ENCODE peak calls at places on chromosomes 12 and 14, in ten cellular contexts. One of them, this sample, is unnamed.

GRCh38 chr12:89707623-89707991 is 1.0 kb downstream of the ATP2B1 start:
- DNase-seq in suprapubic skin: peak
- DNase-seq in GM12878: no peak
- DNase-seq in HFF-Myc: no peak
- DNase-seq in CD8-positive, alpha-beta memory T cell: peak
- DNase-seq in choroid plexus epithelial cell: no peak
- DNase-seq in AG10803: no peak
- DNase-seq in IMR-90: no peak
- DNase-seq in ovary: no peak
- DNase-seq in bronchial epithelial cell: no peak
- DNase-seq in this sample: no peak

GRCh38 chr12:92827836-92828431 is 101.2 kb downstream of the EEA1 start:
- DNase-seq in suprapubic skin: no peak
- DNase-seq in GM12878: peak
- DNase-seq in HFF-Myc: peak
- DNase-seq in CD8-positive, alpha-beta memory T cell: no peak
- DNase-seq in choroid plexus epithelial cell: peak
- DNase-seq in AG10803: peak
- DNase-seq in IMR-90: peak
- DNase-seq in ovary: no peak
- DNase-seq in bronchial epithelial cell: peak
- DNase-seq in this sample: peak

GRCh38 chr14:103522028-103522581 is 525 bp downstream of the CKB start:
- DNase-seq in suprapubic skin: no peak
- DNase-seq in GM12878: no peak
- DNase-seq in HFF-Myc: no peak
- DNase-seq in CD8-positive, alpha-beta memory T cell: peak
- DNase-seq in choroid plexus epithelial cell: no peak
- DNase-seq in AG10803: no peak
- DNase-seq in IMR-90: no peak
- DNase-seq in ovary: peak
- DNase-seq in bronchial epithelial cell: no peak
- DNase-seq in this sample: no peak

GRCh38 chr12:114696443-114697245 is 12.7 kb upstream of the TBX3 start:
- DNase-seq in suprapubic skin: no peak
- DNase-seq in GM12878: no peak
- DNase-seq in HFF-Myc: no peak
- DNase-seq in CD8-positive, alpha-beta memory T cell: no peak
- DNase-seq in choroid plexus epithelial cell: no peak
- DNase-seq in AG10803: no peak
- DNase-seq in IMR-90: no peak
- DNase-seq in ovary: no peak
- DNase-seq in bronchial epithelial cell: no peak
- DNase-seq in this sample: no peak

GRCh38 chr14:53613404-53614253 is 343.0 kb downstream of the BMP4 start:
- DNase-seq in suprapubic skin: no peak
- DNase-seq in GM12878: peak
- DNase-seq in HFF-Myc: no peak
- DNase-seq in CD8-positive, alpha-beta memory T cell: no peak
- DNase-seq in choroid plexus epithelial cell: peak
- DNase-seq in AG10803: no peak
- DNase-seq in IMR-90: peak
- DNase-seq in ovary: no peak
- DNase-seq in bronchial epithelial cell: peak
- DNase-seq in this sample: peak

GRCh38 chr14:91841065-91841464 is 26.3 kb downstream of the TC2N start:
- DNase-seq in suprapubic skin: no peak
- DNase-seq in GM12878: no peak
- DNase-seq in HFF-Myc: no peak
- DNase-seq in CD8-positive, alpha-beta memory T cell: no peak
- DNase-seq in choroid plexus epithelial cell: no peak
- DNase-seq in AG10803: no peak
- DNase-seq in IMR-90: peak
- DNase-seq in ovary: no peak
- DNase-seq in bronchial epithelial cell: no peak
- DNase-seq in this sample: no peak

GRCh38 chr14:30874120-30874998 is at the start of gene COCH:
- DNase-seq in suprapubic skin: no peak
- DNase-seq in GM12878: no peak
- DNase-seq in HFF-Myc: no peak
- DNase-seq in CD8-positive, alpha-beta memory T cell: peak
- DNase-seq in choroid plexus epithelial cell: no peak
- DNase-seq in AG10803: no peak
- DNase-seq in IMR-90: no peak
- DNase-seq in ovary: no peak
- DNase-seq in bronchial epithelial cell: no peak
- DNase-seq in this sample: peak

GRCh38 chr12:132253698-132254480 is 75.5 kb downstream of the GALNT9 start:
- DNase-seq in suprapubic skin: no peak
- DNase-seq in GM12878: no peak
- DNase-seq in HFF-Myc: no peak
- DNase-seq in CD8-positive, alpha-beta memory T cell: peak
- DNase-seq in choroid plexus epithelial cell: no peak
- DNase-seq in AG10803: no peak
- DNase-seq in IMR-90: no peak
- DNase-seq in ovary: no peak
- DNase-seq in bronchial epithelial cell: no peak
- DNase-seq in this sample: no peak

GRCh38 chr12:27703720-27704452 is 6.7 kb upstream of the MRPS35 start:
- DNase-seq in suprapubic skin: no peak
- DNase-seq in GM12878: peak
- DNase-seq in HFF-Myc: peak
- DNase-seq in CD8-positive, alpha-beta memory T cell: peak
- DNase-seq in choroid plexus epithelial cell: peak
- DNase-seq in AG10803: peak
- DNase-seq in IMR-90: peak
- DNase-seq in ovary: peak
- DNase-seq in bronchial epithelial cell: peak
- DNase-seq in this sample: peak

GRCh38 chr14:72544615-72545387 is 349.1 kb downstream of the DPF3 start:
- DNase-seq in suprapubic skin: peak
- DNase-seq in GM12878: no peak
- DNase-seq in HFF-Myc: no peak
- DNase-seq in CD8-positive, alpha-beta memory T cell: no peak
- DNase-seq in choroid plexus epithelial cell: peak
- DNase-seq in AG10803: peak
- DNase-seq in IMR-90: no peak
- DNase-seq in ovary: no peak
- DNase-seq in bronchial epithelial cell: no peak
- DNase-seq in this sample: no peak

DNA sequence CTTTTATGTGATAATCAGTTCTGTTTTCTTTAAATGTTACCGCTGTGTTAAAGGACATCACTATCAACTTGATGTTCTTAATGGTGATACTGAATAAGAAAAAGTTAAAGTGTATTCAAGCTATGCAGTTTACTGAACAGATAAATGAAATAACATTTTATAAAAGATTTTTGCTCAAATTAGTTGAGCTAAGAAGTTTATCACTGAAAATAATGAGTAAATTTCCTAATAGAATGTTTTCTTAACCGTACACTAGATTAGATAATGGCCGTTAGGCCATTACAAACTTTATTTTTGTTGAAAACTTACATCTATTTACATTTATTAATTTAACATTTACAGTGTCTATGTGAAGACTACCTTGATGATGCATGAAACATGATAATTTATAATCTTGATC is 25.0 kb downstream of the ATF7IP start:
- DNase-seq in suprapubic skin: no peak
- DNase-seq in GM12878: no peak
- DNase-seq in HFF-Myc: no peak
- DNase-seq in CD8-positive, alpha-beta memory T cell: no peak
- DNase-seq in choroid plexus epithelial cell: no peak
- DNase-seq in AG10803: no peak
- DNase-seq in IMR-90: no peak
- DNase-seq in ovary: no peak
- DNase-seq in bronchial epithelial cell: no peak
- DNase-seq in this sample: no peak
- H3K4me3 ChIP-seq in suprapubic skin: no peak
- H3K4me3 ChIP-seq in GM12878: no peak
- H3K4me3 ChIP-seq in HFF-Myc: no peak
- H3K4me3 ChIP-seq in CD8-positive, alpha-beta memory T cell: no peak
- H3K4me3 ChIP-seq in choroid plexus epithelial cell: no peak
- H3K4me3 ChIP-seq in AG10803: no peak
- H3K4me3 ChIP-seq in IMR-90: no peak
- H3K4me3 ChIP-seq in ovary: no peak
- H3K4me3 ChIP-seq in bronchial epithelial cell: no peak
- H3K4me3 ChIP-seq in this sample: no peak

DNA sequence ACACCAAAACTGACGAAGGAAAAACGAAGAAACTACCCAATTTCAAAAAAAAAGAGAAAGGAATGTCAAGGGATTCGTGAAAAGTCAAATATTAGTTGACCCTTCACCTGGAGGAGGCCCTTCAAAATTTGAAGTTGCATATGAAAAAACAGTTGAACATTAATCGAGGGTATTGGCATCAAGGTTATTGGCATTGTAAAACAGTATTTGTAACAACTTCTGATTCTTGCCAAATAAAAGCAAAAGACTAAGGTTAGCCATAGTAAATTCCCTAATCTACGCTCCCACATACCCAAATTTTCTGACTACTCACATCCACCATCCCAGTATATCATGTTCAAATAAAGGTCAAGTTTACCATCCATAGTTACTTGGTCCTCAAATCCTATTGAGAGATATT is 118.6 kb downstream of the TMTC1 start:
- DNase-seq in suprapubic skin: no peak
- DNase-seq in GM12878: no peak
- DNase-seq in HFF-Myc: no peak
- DNase-seq in CD8-positive, alpha-beta memory T cell: no peak
- DNase-seq in choroid plexus epithelial cell: no peak
- DNase-seq in AG10803: no peak
- DNase-seq in IMR-90: no peak
- DNase-seq in ovary: no peak
- DNase-seq in bronchial epithelial cell: no peak
- DNase-seq in this sample: no peak
- H3K4me3 ChIP-seq in suprapubic skin: no peak
- H3K4me3 ChIP-seq in GM12878: no peak
- H3K4me3 ChIP-seq in HFF-Myc: no peak
- H3K4me3 ChIP-seq in CD8-positive, alpha-beta memory T cell: no peak
- H3K4me3 ChIP-seq in choroid plexus epithelial cell: no peak
- H3K4me3 ChIP-seq in AG10803: no peak
- H3K4me3 ChIP-seq in IMR-90: no peak
- H3K4me3 ChIP-seq in ovary: no peak
- H3K4me3 ChIP-seq in bronchial epithelial cell: no peak
- H3K4me3 ChIP-seq in this sample: no peak

DNA sequence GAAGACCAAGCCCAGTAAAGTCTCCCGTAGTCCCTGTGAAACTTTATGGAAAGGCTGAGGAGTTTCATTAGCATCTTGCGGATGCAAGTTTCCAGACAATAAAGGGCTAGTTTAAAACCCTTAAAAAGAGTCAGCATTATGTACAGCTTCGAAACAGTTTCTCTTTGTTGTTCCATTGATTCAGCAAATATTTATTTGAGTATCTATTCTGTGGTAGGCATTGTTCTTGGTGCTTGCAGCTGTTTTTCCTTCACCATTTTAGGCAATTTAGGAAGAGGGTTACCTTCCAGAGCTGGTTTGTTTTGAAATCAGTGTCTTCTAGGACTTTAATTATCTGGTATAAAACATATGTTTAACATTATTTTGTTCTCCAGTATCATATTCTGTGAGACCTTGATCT is 1.5 kb downstream of the SLIRP start:
- DNase-seq in suprapubic skin: no peak
- DNase-seq in GM12878: no peak
- DNase-seq in HFF-Myc: no peak
- DNase-seq in CD8-positive, alpha-beta memory T cell: no peak
- DNase-seq in choroid plexus epithelial cell: no peak
- DNase-seq in AG10803: no peak
- DNase-seq in IMR-90: no peak
- DNase-seq in ovary: no peak
- DNase-seq in bronchial epithelial cell: no peak
- DNase-seq in this sample: no peak
- H3K4me3 ChIP-seq in suprapubic skin: peak
- H3K4me3 ChIP-seq in GM12878: peak
- H3K4me3 ChIP-seq in HFF-Myc: peak
- H3K4me3 ChIP-seq in CD8-positive, alpha-beta memory T cell: peak
- H3K4me3 ChIP-seq in choroid plexus epithelial cell: no peak
- H3K4me3 ChIP-seq in AG10803: peak
- H3K4me3 ChIP-seq in IMR-90: no peak
- H3K4me3 ChIP-seq in ovary: peak
- H3K4me3 ChIP-seq in bronchial epithelial cell: no peak
- H3K4me3 ChIP-seq in this sample: peak

GRCh38 chr14:67729072-67729561 is 27.4 kb downstream of the RDH12 start:
- DNase-seq in suprapubic skin: no peak
- DNase-seq in GM12878: no peak
- DNase-seq in HFF-Myc: no peak
- DNase-seq in CD8-positive, alpha-beta memory T cell: no peak
- DNase-seq in choroid plexus epithelial cell: peak
- DNase-seq in AG10803: no peak
- DNase-seq in IMR-90: no peak
- DNase-seq in ovary: no peak
- DNase-seq in bronchial epithelial cell: peak
- DNase-seq in this sample: no peak
- H3K4me3 ChIP-seq in suprapubic skin: no peak
- H3K4me3 ChIP-seq in GM12878: no peak
- H3K4me3 ChIP-seq in HFF-Myc: no peak
- H3K4me3 ChIP-seq in CD8-positive, alpha-beta memory T cell: no peak
- H3K4me3 ChIP-seq in choroid plexus epithelial cell: no peak
- H3K4me3 ChIP-seq in AG10803: no peak
- H3K4me3 ChIP-seq in IMR-90: no peak
- H3K4me3 ChIP-seq in ovary: no peak
- H3K4me3 ChIP-seq in bronchial epithelial cell: peak
- H3K4me3 ChIP-seq in this sample: no peak

This sample was measured in Jurkat, Clone E6-1.